ENCODE peak calls at places on chromosomes 11 and 22, in eight cellular contexts. P is adipocyte, X is colonic mucosa, L is pancreas, I is psoas muscle, Y is BE2C, Q is ovary, E is tibial nerve. G is an unnamed sample.

GRCh38 chr11:47028530-47029093 is 92.1 kb downstream of the CSTPP1 start:
- DNase-seq in Q (no peak), X (no peak), P (no peak), Y (no peak), I (no peak), E (no peak), L (no peak), G (no peak)

GRCh38 chr11:36048496-36049247 is 104.8 kb downstream of the LDLRAD3 start:
- DNase-seq in Y (peak; percentile 21), P (no peak), X (no peak), E (no peak), I (no peak), L (no peak), Q (no peak), G (no peak)

GRCh38 chr11:110866081-110866480 is 153.8 kb upstream of the ARHGAP20 start:
- DNase-seq in P (peak; percentile 77), Y (no peak), L (no peak), X (no peak), E (no peak), Q (no peak), I (no peak), G (no peak)

GRCh38 chr11:129854229-129854805 is 38.7 kb downstream of the TMEM45B start:
- DNase-seq in L (no peak), P (no peak), Q (no peak), X (no peak), E (no peak), Y (no peak), I (no peak), G (no peak)

GRCh38 chr11:102957953-102958352 is 2.4 kb upstream of the MMP13 start:
- DNase-seq in I (no peak), Y (no peak), Q (no peak), L (no peak), P (no peak), E (no peak), X (no peak), G (no peak)

GRCh38 chr11:66676931-66677598 is 622 bp downstream of the RBM4B start:
- DNase-seq in Q (no peak), X (no peak), Y (no peak), L (no peak), P (no peak), E (peak; percentile 11), I (no peak), G (no peak)

GRCh38 chr11:40328890-40329617 is 1130.4 kb downstream of the LRRC4C start:
- DNase-seq in E (peak; percentile 25), X (peak; percentile 21), L (no peak), Y (no peak), Q (no peak), I (peak; percentile 14), P (peak; percentile 97), G (no peak)

GRCh38 chr22:25754527-25755202 is 12.7 kb downstream of the MYO18B start:
- DNase-seq in I (peak; percentile 88), Y (no peak), L (no peak), E (no peak), X (no peak), Q (no peak), P (no peak), G (no peak)

GRCh38 chr22:27545071-27545470 is 256.5 kb downstream of the MN1 start:
- DNase-seq in E (no peak), Q (no peak), I (no peak), L (no peak), X (no peak), P (no peak), Y (no peak), G (no peak)

GRCh38 chr22:30187726-30188407 is 58.7 kb downstream of the LIF start:
- DNase-seq in Y (no peak), I (no peak), Q (no peak), E (no peak), X (no peak), P (no peak), L (no peak), G (no peak)

GRCh38 chr22:41526802-41527799 is 17.2 kb downstream of the POLR3H start:
- DNase-seq in Q (peak; percentile 64), P (peak; percentile 59), I (peak; percentile 60), L (peak; percentile 77), Y (peak; percentile 62), E (no peak), X (peak; percentile 50), G (no peak)

GRCh38 chr11:128054323-128054910 is 532.9 kb downstream of the ETS1 start:
- DNase-seq in X (no peak), Q (no peak), P (peak; percentile 28), I (no peak), L (no peak), Y (no peak), E (no peak), G (no peak)

GRCh38 chr11:1326435-1327063 is 17.1 kb upstream of the TOLLIP start:
- DNase-seq in I (no peak), X (no peak), L (no peak), E (no peak), Y (no peak), P (no peak), Q (no peak), G (no peak)

GRCh38 chr11:8267280-8267679 is 3.6 kb upstream of the LMO1 start:
- DNase-seq in E (no peak), P (no peak), I (no peak), X (no peak), Q (peak; percentile 7), L (no peak), Y (no peak), G (no peak)

GRCh38 chr11:122604626-122605025 is 50.9 kb upstream of the UBASH3B start:
- DNase-seq in I (no peak), X (no peak), P (no peak), E (no peak), L (no peak), Y (no peak), Q (no peak), G (no peak)

GRCh38 chr11:69425895-69426544 is 55.4 kb upstream of the LINC01488 start:
- DNase-seq in E (no peak), I (no peak), X (no peak), P (no peak), L (no peak), Q (no peak), Y (no peak), G (no peak)

GRCh38 chr11:28529540-28530410 is 421.6 kb downstream of the METTL15 start:
- DNase-seq in E (peak; percentile 10), Y (peak; percentile 7), P (peak; percentile 81), L (no peak), Q (no peak), I (no peak), X (no peak), G (peak; percentile 52)

GRCh38 chr22:41480397-41480735 is 11.4 kb downstream of the ACO2 start:
- DNase-seq in Q (no peak), I (no peak), L (no peak), X (no peak), Y (no peak), E (no peak), P (peak; percentile 80), G (no peak)

GRCh38 chr11:92386577-92386976 is 162.0 kb downstream of the FAT3 start:
- DNase-seq in X (no peak), E (no peak), Q (no peak), P (no peak), L (no peak), I (no peak), Y (no peak), G (no peak)

GRCh38 chr11:64227405-64227956 is 1.4 kb downstream of the NUDT22 start:
- DNase-seq in X (peak; percentile 20), L (peak; percentile 70), I (no peak), Q (peak; percentile 30), Y (no peak), P (no peak), E (no peak), G (no peak)

GRCh38 chr11:133636686-133637085 is 104.4 kb upstream of the OPCML start:
- DNase-seq in P (no peak), L (no peak), X (no peak), Y (no peak), Q (no peak), E (no peak), I (no peak), G (no peak)

GRCh38 chr11:130178992-130179391 is 19.4 kb downstream of the ST14 start:
- DNase-seq in L (no peak), Y (no peak), Q (no peak), X (no peak), I (no peak), E (no peak), P (no peak), G (no peak)

GRCh38 chr11:99370557-99371200 is 349.9 kb downstream of the CNTN5 start:
- DNase-seq in P (peak; percentile 84), L (no peak), Q (no peak), I (peak; percentile 28), Y (peak; percentile 58), X (no peak), E (no peak), G (no peak)

GRCh38 chr22:29081499-29082236 is 8.8 kb downstream of the KREMEN1 start:
- DNase-seq in Y (no peak), P (no peak), I (no peak), E (no peak), Q (no peak), L (no peak), X (no peak), G (no peak)

GRCh38 chr11:75565221-75565814 is 3.3 kb downstream of the SERPINH1 start:
- DNase-seq in P (peak; percentile 79), E (peak; percentile 55), L (no peak), X (no peak), Q (peak; percentile 65), I (peak; percentile 77), Y (no peak), G (no peak)

GRCh38 chr11:72588656-72589410 is 85.4 kb downstream of the PDE2A start:
- DNase-seq in Y (no peak), L (peak; percentile 23), P (no peak), X (no peak), I (no peak), Q (peak; percentile 8), E (no peak), G (no peak)
- H3K27me3 ChIP-seq in Y (no peaks in the 10 kb centered on the region), L (no peaks in the 10 kb centered on the region), P (peaks cover 92% of the 10 kb centered on the region), X (peaks cover 39% of the 10 kb centered on the region), I (no peaks in the 10 kb centered on the region), Q (no peaks in the 10 kb centered on the region), E (no peaks in the 10 kb centered on the region), G (peaks cover 9% of the 10 kb centered on the region)

DNA sequence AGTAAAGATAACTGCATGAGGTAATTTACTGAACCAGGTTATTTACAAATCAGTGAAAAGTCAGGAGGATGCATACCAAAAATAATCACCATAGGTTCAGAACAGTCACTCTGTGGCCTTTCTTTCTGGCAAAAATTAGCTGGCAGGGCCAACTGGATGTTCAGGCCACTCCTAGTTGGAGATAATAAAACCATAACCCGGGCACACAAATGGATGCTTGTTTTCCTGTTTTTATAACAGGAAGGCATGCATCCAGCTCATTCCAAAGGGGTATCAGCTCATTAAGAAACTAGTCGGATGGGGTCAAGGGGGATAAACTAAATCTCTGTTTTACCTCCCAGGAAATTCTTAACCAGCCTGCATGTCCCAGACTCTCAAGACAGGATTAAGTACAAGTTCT is 80.9 kb downstream of the FBXO7 start:
- DNase-seq in I (no peak), P (no peak), L (no peak), Q (no peak), X (no peak), Y (no peak), E (no peak), G (no peak)
- H3K36me3 ChIP-seq in I (no peaks in the 10 kb centered on the region), P (no peaks in the 10 kb centered on the region), L (no peaks in the 10 kb centered on the region), Q (no peaks in the 10 kb centered on the region), X (no peaks in the 10 kb centered on the region), Y (no peaks in the 10 kb centered on the region), E (no peaks in the 10 kb centered on the region), G (no peaks in the 10 kb centered on the region)

GRCh38 chr22:40409613-40410113 is 39.3 kb downstream of the SGSM3 start:
- DNase-seq in X (no peak), L (no peak), Q (no peak), E (no peak), I (no peak), P (no peak), Y (no peak), G (no peak)
- H3K4me3 ChIP-seq in X (no peak overlapping the region), L (no peak overlapping the region), Q (no peak overlapping the region), E (no peak overlapping the region), I (no peak overlapping the region), P (no peak overlapping the region), Y (no peak overlapping the region), G (no peak overlapping the region)

GRCh38 chr22:36569999-36570398 is 41.0 kb upstream of the EIF3D start:
- DNase-seq in L (no peak), X (no peak), E (no peak), Y (peak; percentile 56), Q (no peak), P (no peak), I (no peak), G (no peak)
- H3K27me3 ChIP-seq in L (no peaks in the 10 kb centered on the region), X (no peaks in the 10 kb centered on the region), E (no peaks in the 10 kb centered on the region), Y (no peaks in the 10 kb centered on the region), Q (no peaks in the 10 kb centered on the region), P (peaks cover 17% of the 10 kb centered on the region), I (no peaks in the 10 kb centered on the region), G (peaks cover 3% of the 10 kb centered on the region)